ENCODE peak calls at places on chromosomes 16 and 17, in six cellular contexts. X is cardiac muscle cell, B is left ventricle myocardium inferior, L is lower lobe of right lung, K is heart left ventricle, S is heart right ventricle. N is an unnamed sample.
A peak's percentile ranks its signal among the peaks of the same experiment; 100 is the strongest.

GRCh38 chr16:9929836-9930235 is 252.4 kb downstream of the GRIN2A start:
- DNase-seq in X (no peak), B (no peak), L (no peak), K (no peak), S (no peak), N (no peak)

GRCh38 chr16:57862698-57863433 is 60.6 kb upstream of the KIFC3 start:
- DNase-seq in X (no peak), B (no peak), L (no peak), K (no peak), S (no peak), N (no peak)

GRCh38 chr17:79024901-79025737 is 1.1 kb downstream of the C1QTNF1 start:
- DNase-seq in X (peak; percentile 49), B (peak; percentile 76), L (no peak), K (peak; percentile 89), S (peak; percentile 75), N (peak; percentile 27)

GRCh38 chr17:3030096-3030495 is 33.3 kb downstream of the OR1D5 start:
- DNase-seq in X (peak; percentile 91), B (no peak), L (peak; percentile 39), K (no peak), S (no peak), N (no peak)

GRCh38 chr17:42578282-42578869 is 847 bp upstream of the PSMC3IP start:
- DNase-seq in X (peak; percentile 76), B (peak; percentile 69), L (peak; percentile 79), K (peak; percentile 68), S (peak; percentile 67), N (peak; percentile 73)

GRCh38 chr16:31874354-31875111 is 926 bp downstream of the ZNF267 start:
- DNase-seq in X (peak; percentile 51), B (no peak), L (no peak), K (no peak), S (no peak), N (no peak)

GRCh38 chr17:7466318-7466643 is 13.2 kb downstream of the ZBTB4 start:
- DNase-seq in X (no peak), B (no peak), L (no peak), K (no peak), S (no peak), N (no peak)

GRCh38 chr17:82876149-82876548 is 36.3 kb upstream of the ZNF750 start:
- DNase-seq in X (peak; percentile 5), B (no peak), L (peak; percentile 51), K (peak; percentile 56), S (no peak), N (peak; percentile 48)

GRCh38 chr16:89801800-89802199 is 14.6 kb downstream of the FANCA start:
- DNase-seq in X (peak; percentile 57), B (no peak), L (no peak), K (no peak), S (no peak), N (no peak)

GRCh38 chr17:51770031-51770759 is 388.3 kb downstream of the CA10 start:
- DNase-seq in X (no peak), B (no peak), L (no peak), K (no peak), S (no peak), N (no peak)

GRCh38 chr17:38742431-38743308 is 5.5 kb downstream of the PCGF2 start:
- DNase-seq in X (peak; percentile 93), B (no peak), L (no peak), K (no peak), S (no peak), N (peak; percentile 83)

GRCh38 chr16:84044108-84044488 is 1.5 kb upstream of the SLC38A8 start:
- DNase-seq in X (peak; percentile 32), B (no peak), L (peak; percentile 21), K (peak; percentile 19), S (no peak), N (no peak)

GRCh38 chr17:13970531-13970930 is 98.8 kb upstream of the COX10 start:
- DNase-seq in X (no peak), B (no peak), L (no peak), K (no peak), S (no peak), N (no peak)

DNA sequence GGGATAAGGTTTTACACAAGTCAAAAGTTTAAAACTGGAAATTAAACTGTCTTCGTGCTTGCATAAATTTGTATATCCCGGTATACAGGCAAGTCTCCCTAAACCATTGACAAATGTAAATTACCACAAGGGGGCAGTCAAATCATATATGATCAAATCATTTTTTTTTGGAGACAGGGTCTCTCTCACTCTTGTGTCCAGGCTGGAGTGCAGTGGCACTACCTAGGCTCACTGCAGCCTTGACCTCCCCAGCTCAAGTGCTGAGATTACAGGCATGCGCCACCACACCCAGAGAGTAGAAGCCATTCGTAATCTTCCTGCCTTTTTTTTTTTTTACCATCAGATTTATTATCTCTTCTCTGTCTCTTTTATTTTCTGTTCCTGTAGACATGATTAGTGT is 18.5 kb downstream of the TOP2A start:
- DNase-seq in X (peak; percentile 77), B (no peak), L (no peak), K (no peak), S (no peak), N (no peak)
- TF ChIP-seq CTCF in X (peak; percentile 55), B (peak; percentile 78), L (peak; percentile 67), K (peak; percentile 49), S (peak; percentile 30), N (peak; percentile 58)

GRCh38 chr16:67930678-67931211 is 917 bp downstream of the CTRL start:
- DNase-seq in X (no peak), B (no peak), L (no peak), K (no peak), S (no peak), N (no peak)

GRCh38 chr16:67930191-67930590 is 1.5 kb downstream of the CTRL start:
- DNase-seq in X (no peak), B (no peak), L (no peak), K (no peak), S (no peak), N (no peak)

GRCh38 chr16:67928147-67928546 is 3.5 kb downstream of the CTRL start:
- DNase-seq in X (no peak), B (no peak), L (no peak), K (no peak), S (no peak), N (no peak)

GRCh38 chr16:67927131-67927941 is 4.3 kb downstream of the CTRL start:
- DNase-seq in X (no peak), B (no peak), L (no peak), K (no peak), S (no peak), N (no peak)

DNA sequence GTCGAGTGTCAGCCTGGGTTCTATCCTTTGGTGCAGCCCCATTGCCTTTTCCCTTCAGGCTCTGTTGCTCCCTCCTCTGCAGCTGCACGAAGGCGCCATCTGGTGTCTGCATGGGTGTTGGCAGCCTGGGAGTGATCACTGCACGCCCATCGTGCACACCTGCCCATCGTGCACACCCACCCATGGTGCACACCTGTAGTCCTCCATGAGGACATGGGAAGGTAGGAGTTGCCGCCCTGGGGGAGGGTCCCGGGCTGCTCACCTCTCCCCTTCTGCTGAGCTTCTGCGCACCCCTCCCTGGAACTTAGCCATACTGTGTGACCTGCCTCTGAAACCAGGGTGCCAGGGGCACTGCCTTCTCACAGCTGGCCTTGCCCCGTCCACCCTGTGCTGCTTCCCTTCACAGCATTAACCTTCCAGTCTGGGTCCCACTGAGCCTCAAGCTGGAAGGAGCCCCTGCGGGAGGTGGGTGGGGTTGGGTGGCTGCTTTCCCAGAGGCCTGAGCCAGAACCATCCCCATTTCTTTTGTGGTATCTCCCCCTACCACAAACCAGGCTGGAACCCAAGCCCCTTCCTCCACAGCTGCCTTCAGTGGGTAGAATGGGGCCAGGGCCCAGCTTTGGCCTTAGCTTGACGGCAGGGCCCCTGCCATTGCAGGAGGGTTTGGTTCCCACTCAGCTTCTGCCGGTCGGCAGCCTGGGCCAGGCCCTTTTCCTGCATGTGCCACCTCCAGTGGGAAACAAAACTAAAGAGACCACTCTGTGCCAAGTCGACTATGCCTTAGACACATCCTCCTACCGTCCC is 2.9 kb downstream of the CTRL start:
- DNase-seq in X (peak; percentile 70), B (peak; percentile 65), L (peak; percentile 76), K (peak; percentile 77), S (peak; percentile 78), N (peak; percentile 59)
- H3K27ac ChIP-seq in X (no peak overlapping the region), B (no peak overlapping the region), L (no peak overlapping the region), K (no peak overlapping the region), S (no peak overlapping the region), N (no peak overlapping the region)

GRCh38 chr16:85934210-85934609 is 35.2 kb downstream of the IRF8 start:
- DNase-seq in X (no peak), B (no peak), L (no peak), K (no peak), S (no peak), N (no peak)

GRCh38 chr16:85936761-85937343 is 37.9 kb downstream of the IRF8 start:
- DNase-seq in X (no peak), B (no peak), L (no peak), K (no peak), S (no peak), N (no peak)

GRCh38 chr16:85935391-85935956 is 36.5 kb downstream of the IRF8 start:
- DNase-seq in X (no peak), B (no peak), L (no peak), K (no peak), S (no peak), N (no peak)

GRCh38 chr16:85940214-85940613 is 41.3 kb downstream of the IRF8 start:
- DNase-seq in X (no peak), B (no peak), L (no peak), K (no peak), S (no peak), N (no peak)

GRCh38 chr16:85935957-85936760 is 37.2 kb downstream of the IRF8 start:
- DNase-seq in X (peak; percentile 11), B (no peak), L (no peak), K (no peak), S (no peak), N (no peak)
- TF ChIP-seq CTCF in X (no peak), B (no peak), L (no peak), K (no peak), S (no peak), N (no peak)

GRCh38 chr17:17120716-17121115 is 78.5 kb downstream of the MPRIP start:
- DNase-seq in X (peak; percentile 50), B (no peak), L (no peak), K (no peak), S (no peak), N (no peak)
- H3K27ac ChIP-seq in X (peak overlapping the region; percentile 69), B (peak overlapping the region; percentile 86), L (peak overlapping the region; percentile 68), K (peak overlapping the region; percentile 73), S (peak overlapping the region; percentile 73), N (peak overlapping the region; percentile 72)

GRCh38 chr16:3112881-3113574 is 642 bp downstream of the ZNF205 start:
- DNase-seq in X (peak; percentile 61), B (no peak), L (no peak), K (no peak), S (no peak), N (peak; percentile 57)

GRCh38 chr16:3115011-3115410 is 2.6 kb downstream of the ZNF205 start:
- DNase-seq in X (no peak), B (no peak), L (no peak), K (no peak), S (no peak), N (no peak)

GRCh38 chr16:3113765-3114479 is 1.5 kb downstream of the ZNF205 start:
- DNase-seq in X (no peak), B (no peak), L (no peak), K (no peak), S (no peak), N (no peak)

GRCh38 chr16:3118204-3118790 is 5.9 kb downstream of the ZNF205 start:
- DNase-seq in X (no peak), B (no peak), L (no peak), K (no peak), S (no peak), N (no peak)

DNA sequence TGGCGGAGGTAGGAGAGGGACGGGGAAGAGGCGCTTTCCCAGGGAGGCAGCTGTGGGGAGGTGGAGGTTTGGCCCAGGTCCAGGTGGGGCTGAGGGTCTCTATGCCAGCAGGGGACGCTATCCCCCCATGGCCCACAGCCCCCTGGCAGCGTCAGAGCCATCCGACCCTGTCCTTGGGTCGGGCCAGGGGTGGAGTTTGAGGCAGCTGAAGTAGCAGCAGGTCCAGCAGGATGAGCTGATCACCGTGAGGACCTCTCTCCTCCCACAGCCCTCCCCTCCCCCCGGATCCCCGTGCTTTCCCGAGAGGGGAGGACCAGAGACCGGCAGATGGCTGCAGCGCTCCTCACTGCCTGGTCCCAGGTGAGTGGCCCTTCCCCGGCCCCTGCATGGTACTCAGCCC is 3.2 kb downstream of the ZNF205 start:
- DNase-seq in X (no peak), B (no peak), L (no peak), K (no peak), S (no peak), N (no peak)
- TF ChIP-seq CTCF in X (no peak), B (no peak), L (no peak), K (no peak), S (no peak), N (no peak)